ENCODE peak calls at places on chromosomes 7 and 10, in ten cellular contexts. P is prostate gland, J is uterus, B is SJSA1, V is WERI-Rb-1, A is ascending aorta, Z is HCT116, D is aorta, W is tibial nerve, T is right atrium auricular region. X is an unnamed sample.

GRCh38 chr10:119333146-119333792 is 125.9 kb downstream of the GRK5 start:
- DNase-seq in P (no peak), J (no peak), B (no peak), V (peak), A (no peak), Z (no peak), D (no peak), W (no peak), T (no peak), X (no peak)

GRCh38 chr10:70910486-70911350 is 22.4 kb upstream of the PCBD1 start:
- DNase-seq in P (no peak), J (no peak), B (no peak), V (no peak), A (no peak), Z (no peak), D (peak), W (no peak), T (no peak), X (peak)

GRCh38 chr7:135403302-135403701 is 106.6 kb downstream of the CNOT4 start:
- DNase-seq in P (no peak), J (no peak), B (no peak), V (no peak), A (no peak), Z (no peak), D (no peak), W (no peak), T (no peak), X (no peak)

GRCh38 chr10:80737209-80737608 is 199.5 kb downstream of the SH2D4B start:
- DNase-seq in P (no peak), J (no peak), B (no peak), V (no peak), A (no peak), Z (no peak), D (no peak), W (no peak), T (no peak), X (no peak)

GRCh38 chr10:28928484-28928883 is 251.2 kb downstream of the BAMBI start:
- DNase-seq in P (no peak), J (no peak), B (no peak), V (no peak), A (no peak), Z (peak), D (no peak), W (no peak), T (peak), X (no peak)

GRCh38 chr7:105734233-105734632 is 142.2 kb downstream of the ATXN7L1 start:
- DNase-seq in P (no peak), J (peak), B (no peak), V (peak), A (no peak), Z (no peak), D (no peak), W (no peak), T (no peak), X (no peak)

GRCh38 chr10:69065406-69066361 is 22.2 kb upstream of the SRGN start:
- DNase-seq in P (no peak), J (no peak), B (no peak), V (no peak), A (peak), Z (no peak), D (peak), W (no peak), T (no peak), X (no peak)

GRCh38 chr7:141294122-141294829 is 220.4 kb downstream of the TMEM178B start:
- DNase-seq in P (no peak), J (no peak), B (no peak), V (no peak), A (no peak), Z (no peak), D (no peak), W (no peak), T (no peak), X (no peak)

GRCh38 chr7:117098457-117098856 is 145.2 kb downstream of the ST7 start:
- DNase-seq in P (no peak), J (no peak), B (no peak), V (no peak), A (no peak), Z (no peak), D (no peak), W (no peak), T (no peak), X (no peak)

GRCh38 chr10:103784723-103785418 is 70.5 kb downstream of the SH3PXD2A start:
- DNase-seq in P (peak), J (no peak), B (no peak), V (peak), A (no peak), Z (no peak), D (no peak), W (no peak), T (no peak), X (no peak)

GRCh38 chr7:91557789-91558396 is 293.7 kb downstream of the FZD1 start:
- DNase-seq in P (peak), J (peak), B (peak), V (no peak), A (no peak), Z (peak), D (no peak), W (peak), T (no peak), X (no peak)

GRCh38 chr7:2812119-2812487 is 32.0 kb downstream of the GNA12 start:
- DNase-seq in P (no peak), J (no peak), B (no peak), V (no peak), A (no peak), Z (no peak), D (peak), W (no peak), T (no peak), X (no peak)

GRCh38 chr7:19690736-19691135 is 18.1 kb downstream of the POLR1F start:
- DNase-seq in P (no peak), J (no peak), B (no peak), V (no peak), A (no peak), Z (no peak), D (no peak), W (no peak), T (no peak), X (no peak)

GRCh38 chr7:130150587-130150986 is 54.6 kb downstream of the TMEM209 start:
- DNase-seq in P (no peak), J (no peak), B (no peak), V (no peak), A (peak), Z (no peak), D (no peak), W (no peak), T (no peak), X (no peak)

DNA sequence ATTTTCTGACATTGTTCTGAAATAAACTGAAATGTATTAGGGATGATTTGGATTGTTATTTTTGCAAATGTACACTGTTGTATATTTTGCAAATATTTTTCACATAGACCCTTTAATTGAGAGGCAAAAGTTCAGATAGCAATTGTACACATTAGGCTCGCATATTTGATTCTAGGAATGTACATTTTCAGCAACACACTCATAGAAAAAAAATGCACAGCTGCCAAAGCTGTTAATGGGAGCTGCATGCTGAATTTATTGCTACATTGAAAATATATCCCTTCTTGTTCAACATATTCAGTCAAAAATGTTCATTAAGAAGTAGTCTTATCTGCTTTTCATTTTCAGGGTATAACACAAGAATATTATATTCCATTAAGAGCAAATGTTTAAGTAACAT is 512.9 kb downstream of the ATRNL1 start:
- DNase-seq in P (no peak), J (no peak), B (no peak), V (no peak), A (no peak), Z (no peak), D (no peak), W (no peak), T (no peak), X (no peak)
- H3K27ac ChIP-seq in P (no peak), J (no peak), B (no peak), V (no peak), A (no peak), Z (no peak), D (no peak), W (no peak), T (no peak), X (no peak)

DNA sequence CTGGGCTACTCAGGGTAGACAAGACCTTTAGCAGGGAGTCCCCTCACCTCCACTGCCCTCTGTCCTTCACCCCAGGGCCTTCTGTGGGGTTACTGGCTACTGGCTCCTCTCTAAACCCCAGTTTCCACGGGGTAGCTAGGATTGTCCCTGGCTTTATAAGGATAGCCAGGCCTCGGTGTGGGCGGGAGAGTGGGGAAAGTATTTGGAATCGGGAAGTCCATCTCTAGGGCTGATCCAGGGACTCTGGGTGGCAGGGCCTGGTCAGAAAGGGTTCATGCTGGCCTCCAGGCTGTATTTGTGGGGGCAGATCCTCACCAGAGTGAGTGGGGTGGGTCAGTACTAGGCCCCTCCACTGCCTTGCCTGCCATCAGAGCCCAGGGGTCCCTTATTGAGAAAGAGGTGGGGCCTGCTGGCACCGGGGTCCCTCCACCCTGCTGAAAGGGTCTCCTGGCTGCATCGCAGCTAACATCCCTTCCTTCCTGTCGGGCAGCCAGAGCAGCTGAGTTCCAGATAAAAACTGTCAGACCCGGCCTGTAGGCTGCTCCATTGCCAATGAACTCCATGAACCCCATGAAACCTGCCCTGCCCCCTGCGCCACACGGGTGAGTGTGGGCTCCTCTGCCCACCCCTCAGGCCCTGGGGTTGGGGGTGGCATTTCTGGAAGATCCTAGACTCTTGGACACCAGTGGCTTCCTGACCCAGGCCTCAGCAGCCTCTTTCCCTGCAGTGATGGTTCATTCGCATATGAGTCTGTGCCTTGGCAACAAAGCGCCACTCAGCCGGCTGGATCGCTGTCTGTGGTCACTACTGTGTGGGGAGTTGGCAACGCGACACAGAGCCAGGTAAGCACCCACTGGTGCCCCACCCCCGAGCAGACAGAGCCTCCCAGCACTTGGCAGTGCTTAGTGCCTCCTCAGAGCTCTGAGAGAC is 7.3 kb downstream of the ZMIZ2 start:
- DNase-seq in P (no peak), J (no peak), B (no peak), V (no peak), A (no peak), Z (no peak), D (no peak), W (no peak), T (no peak), X (no peak)
- H3K27ac ChIP-seq in P (peak), J (peak), B (no peak), V (no peak), A (peak), Z (no peak), D (no peak), W (no peak), T (peak), X (no peak)

GRCh38 chr10:112202561-112203241 is 19.1 kb upstream of the GPAM start:
- DNase-seq in P (no peak), J (no peak), B (no peak), V (no peak), A (no peak), Z (peak), D (no peak), W (no peak), T (no peak), X (no peak)
- H3K27ac ChIP-seq in P (no peak), J (no peak), B (no peak), V (no peak), A (no peak), Z (no peak), D (no peak), W (no peak), T (no peak), X (no peak)

GRCh38 chr10:77922551-77923179 is 3.9 kb downstream of the DLG5 start:
- DNase-seq in P (no peak), J (no peak), B (no peak), V (no peak), A (no peak), Z (no peak), D (no peak), W (no peak), T (no peak), X (peak)

GRCh38 chr10:77921395-77921794 is 5.2 kb downstream of the DLG5 start:
- DNase-seq in P (no peak), J (no peak), B (no peak), V (no peak), A (no peak), Z (no peak), D (no peak), W (no peak), T (no peak), X (no peak)

GRCh38 chr10:77920495-77920894 is 6.1 kb downstream of the DLG5 start:
- DNase-seq in P (no peak), J (no peak), B (no peak), V (no peak), A (no peak), Z (no peak), D (no peak), W (no peak), T (no peak), X (no peak)

GRCh38 chr10:77919713-77920108 is 6.8 kb downstream of the DLG5 start:
- DNase-seq in P (no peak), J (no peak), B (peak), V (no peak), A (no peak), Z (no peak), D (no peak), W (no peak), T (no peak), X (no peak)

DNA sequence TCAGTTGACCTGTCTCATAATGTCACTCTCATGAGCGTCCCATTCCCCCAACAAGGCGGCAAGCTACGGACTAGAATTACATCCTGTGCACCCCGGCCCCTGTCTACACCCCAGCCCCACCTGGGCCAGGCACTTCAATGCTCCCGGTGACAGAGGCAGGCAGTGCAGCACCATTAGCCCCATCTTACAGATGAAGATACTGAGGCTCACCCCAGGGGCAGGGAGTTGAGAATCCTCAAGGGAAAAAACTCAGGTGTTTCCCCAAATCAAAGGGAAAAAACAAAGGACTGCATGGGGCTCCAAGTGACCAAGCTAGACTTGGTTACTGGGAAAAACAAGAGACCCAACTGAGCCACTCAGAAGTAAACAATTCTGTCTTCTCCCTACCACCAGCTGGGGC is 4.5 kb downstream of the DLG5 start:
- DNase-seq in P (no peak), J (no peak), B (no peak), V (no peak), A (no peak), Z (no peak), D (no peak), W (no peak), T (no peak), X (no peak)
- H3K27ac ChIP-seq in P (no peak), J (no peak), B (no peak), V (no peak), A (no peak), Z (no peak), D (no peak), W (no peak), T (no peak), X (no peak)

X was measured in right lobe of liver.